ENCODE peak calls at places on chromosomes 7 and 10, in nine cellular contexts. A is esophagus mucosa; R is left lobe of liver; O is pancreas; M is effector memory CD8-positive, alpha-beta T cell; D is SK-N-SH treated with all-trans-retinoic acid at 6 μM for 48 hours; P is mucosa of descending colon; Q is memory B cell; K is foreskin keratinocyte. J is an unnamed sample.
A peak's percentile ranks its signal among the peaks of the same experiment; 100 is the strongest.

GRCh38 chr7:142348100-142348499 is 90.2 kb upstream of the PRSS58 start:
- ATAC-seq in A (no peak), R (no peak), O (no peak), M (no peak), D (no peak), P (no peak), Q (no peak), K (no peak), J (no peak)

GRCh38 chr7:12921751-12922345 is 234.4 kb downstream of the ARL4A start:
- ATAC-seq in A (peak; percentile 73), R (no peak), O (no peak), M (no peak), D (no peak), P (peak; percentile 99), Q (no peak), K (no peak), J (no peak)

GRCh38 chr10:3136763-3137611 is 35.6 kb downstream of the PITRM1 start:
- ATAC-seq in A (no peak), R (no peak), O (peak; percentile 57), M (no peak), D (no peak), P (peak; percentile 52), Q (no peak), K (no peak), J (no peak)

GRCh38 chr10:133335238-133336122 is 1.2 kb downstream of the CALY start:
- ATAC-seq in A (peak; percentile 18), R (peak; percentile 27), O (peak; percentile 50), M (peak; percentile 51), D (peak; percentile 64), P (peak; percentile 51), Q (peak; percentile 57), K (peak; percentile 36), J (peak; percentile 36)

GRCh38 chr7:129110575-129111376 is 33.7 kb upstream of the TSPAN33 start:
- ATAC-seq in A (peak; percentile 96), R (no peak), O (peak; percentile 70), M (no peak), D (no peak), P (peak; percentile 34), Q (no peak), K (peak; percentile 27), J (peak; percentile 21)

GRCh38 chr7:117468174-117468573 is 11.7 kb upstream of the CFTR start:
- ATAC-seq in A (no peak), R (no peak), O (no peak), M (no peak), D (no peak), P (no peak), Q (no peak), K (no peak), J (no peak)

GRCh38 chr7:151721236-151721635 is 155.7 kb downstream of the PRKAG2 start:
- ATAC-seq in A (peak; percentile 5), R (no peak), O (no peak), M (no peak), D (no peak), P (peak; percentile 3), Q (no peak), K (no peak), J (no peak)

GRCh38 chr7:25913574-25914224 is 238.3 kb upstream of the NFE2L3 start:
- ATAC-seq in A (no peak), R (no peak), O (no peak), M (peak; percentile 77), D (no peak), P (no peak), Q (no peak), K (no peak), J (no peak)

GRCh38 chr7:98151884-98152283 is 45.2 kb downstream of the LMTK2 start:
- ATAC-seq in A (no peak), R (no peak), O (no peak), M (no peak), D (no peak), P (no peak), Q (no peak), K (no peak), J (no peak)

GRCh38 chr10:100340948-100341847 is 5.8 kb upstream of the SCD start:
- ATAC-seq in A (no peak), R (peak; percentile 87), O (peak; percentile 65), M (no peak), D (no peak), P (peak; percentile 53), Q (no peak), K (no peak), J (no peak)

GRCh38 chr7:3196629-3197028 is 104.4 kb upstream of the SDK1 start:
- ATAC-seq in A (no peak), R (no peak), O (no peak), M (no peak), D (no peak), P (no peak), Q (no peak), K (no peak), J (no peak)

GRCh38 chr7:98831641-98832221 is 38.1 kb downstream of the TMEM130 start:
- ATAC-seq in A (no peak), R (no peak), O (no peak), M (no peak), D (peak; percentile 42), P (no peak), Q (no peak), K (no peak), J (no peak)

GRCh38 chr7:71633571-71634008 is 501.6 kb downstream of the GALNT17 start:
- ATAC-seq in A (peak; percentile 47), R (no peak), O (peak; percentile 23), M (no peak), D (no peak), P (no peak), Q (no peak), K (peak; percentile 94), J (no peak)

J was measured in activated T-helper 17 cell treated with anti-CD3 and anti-CD28 coated beads, Interleukin-2, amount 50 U/mL, for 72 hours.